ENCODE peak calls at places on chromosomes 5 and 9, in four cellular contexts. T is K562, F is kidney epithelial cell, K is cardiac fibroblast. Q is an unnamed sample.
A peak's percentile ranks its signal among the peaks of the same experiment; 100 is the strongest.

GRCh38 chr9:113343732-113344231 is 3.7 kb upstream of the WDR31 start:
- DNase-seq in T (peak; percentile 62), K (peak; percentile 94), F (no peak), Q (no peak)

GRCh38 chr9:4397917-4398316 is 92.4 kb upstream of the SLC1A1 start:
- DNase-seq in T (no peak), K (peak; percentile 27), F (no peak), Q (no peak)

GRCh38 chr9:129889936-129890717 is 54.9 kb downstream of the USP20 start:
- DNase-seq in F (no peak), K (no peak), T (no peak), Q (no peak)

GRCh38 chr9:88527626-88528025 is 7.4 kb upstream of the NXNL2 start:
- DNase-seq in F (no peak), K (no peak), T (no peak), Q (no peak)

GRCh38 chr9:4062966-4063365 is 236.9 kb downstream of the GLIS3 start:
- DNase-seq in K (peak; percentile 50), F (no peak), T (no peak), Q (no peak)

GRCh38 chr9:137745541-137745991 is 126.8 kb downstream of the EHMT1 start:
- DNase-seq in F (peak; percentile 38), K (no peak), T (peak; percentile 72), Q (no peak)

GRCh38 chr5:111950660-111951059 is 193.7 kb upstream of the NREP start:
- DNase-seq in T (no peak), F (no peak), K (no peak), Q (no peak)

GRCh38 chr9:108477538-108478006 is 378.2 kb downstream of the ACTL7B start:
- DNase-seq in K (peak; percentile 79), T (no peak), F (no peak), Q (peak; percentile 55)

GRCh38 chr5:91390268-91390667 is 7.2 kb upstream of the ARRDC3 start:
- DNase-seq in F (no peak), T (no peak), K (no peak), Q (no peak)

GRCh38 chr5:174626521-174626920 is 97.9 kb upstream of the MSX2 start:
- DNase-seq in K (no peak), T (no peak), F (no peak), Q (no peak)

GRCh38 chr9:38047301-38048251 is 21.5 kb downstream of the SHB start:
- DNase-seq in T (peak; percentile 71), K (peak; percentile 82), F (peak; percentile 94), Q (peak; percentile 83)

GRCh38 chr9:136975624-136976023 is 1.7 kb upstream of the PTGDS start:
- DNase-seq in T (peak; percentile 57), F (no peak), K (no peak), Q (no peak)

GRCh38 chr5:175202461-175203065 is 241.4 kb downstream of the DRD1 start:
- DNase-seq in K (no peak), T (no peak), F (peak; percentile 64), Q (peak; percentile 63)

GRCh38 chr9:34555002-34555348 is 32.2 kb upstream of the ENHO start:
- DNase-seq in T (no peak), F (no peak), K (no peak), Q (no peak)

GRCh38 chr9:99222416-99223280 is 566 bp downstream of the SEC61B start:
- DNase-seq in T (no peak), F (no peak), K (peak; percentile 11), Q (no peak)

GRCh38 chr5:107028938-107029337 is 641.8 kb downstream of the EFNA5 start:
- DNase-seq in F (no peak), K (no peak), T (no peak), Q (no peak)

GRCh38 chr5:103234239-103234975 is 24.2 kb upstream of the MACIR start:
- DNase-seq in F (no peak), K (peak; percentile 75), T (no peak), Q (no peak)

GRCh38 chr9:99105152-99106043 is 485 bp downstream of the TGFBR1 start:
- DNase-seq in K (peak; percentile 86), T (peak; percentile 81), F (no peak), Q (peak; percentile 68)

GRCh38 chr5:53616939-53617549 is 56.6 kb downstream of the NDUFS4 start:
- DNase-seq in F (no peak), K (peak; percentile 1), T (peak; percentile 9), Q (no peak)

DNA sequence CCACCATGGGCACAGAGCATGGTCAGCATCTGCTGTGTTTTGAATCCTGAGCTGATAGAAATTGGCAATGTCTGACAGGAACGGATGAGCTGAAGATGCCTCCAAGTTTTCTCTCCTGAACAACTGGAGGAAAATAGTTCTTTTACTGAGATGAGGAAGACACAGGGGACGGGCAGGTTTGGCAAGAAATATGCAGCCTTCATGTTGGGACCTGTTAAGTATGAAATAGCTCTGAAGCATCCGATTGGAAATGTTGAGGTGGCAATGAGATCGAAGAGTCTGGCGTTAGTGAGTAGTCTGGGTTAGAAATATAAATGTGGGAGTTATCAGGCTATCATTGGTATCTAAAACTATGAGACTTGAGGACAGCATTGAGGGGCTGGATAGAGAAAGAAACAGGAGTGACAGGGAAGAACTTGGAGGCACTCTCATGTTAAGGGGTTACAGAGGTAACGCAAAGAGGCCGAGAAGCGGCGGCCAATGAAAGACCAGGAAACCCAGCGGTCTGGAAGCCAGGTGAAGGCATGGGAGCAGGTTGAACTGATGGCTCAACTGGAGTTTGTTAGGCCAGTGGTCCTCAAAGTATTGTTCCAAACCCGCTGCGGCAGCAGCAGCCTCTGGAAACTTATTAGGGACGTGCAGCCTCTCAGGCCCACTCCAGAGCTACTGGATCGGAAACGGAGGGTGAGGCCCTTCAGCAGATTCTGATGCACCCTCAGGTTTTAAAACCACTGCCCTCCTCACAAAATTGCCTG is 1.0 kb upstream of the MAMDC2 start:
- DNase-seq in T (no peak), F (no peak), K (no peak), Q (no peak)
- H3K4me3 ChIP-seq in T (no peak overlapping the region), F (no peak overlapping the region), K (no peak overlapping the region), Q (no peak overlapping the region)

GRCh38 chr9:72150172-72150571 is 932 bp downstream of the GDA start:
- DNase-seq in K (no peak), T (no peak), F (no peak), Q (no peak)

GRCh38 chr9:72145093-72145492 is 4.1 kb upstream of the GDA start:
- DNase-seq in F (no peak), K (no peak), T (no peak), Q (no peak)

GRCh38 chr9:72149231-72149975 is at the start of gene GDA:
- DNase-seq in T (no peak), F (no peak), K (no peak), Q (no peak)

GRCh38 chr9:72145733-72146132 is 3.5 kb upstream of the GDA start:
- DNase-seq in T (no peak), K (no peak), F (no peak), Q (no peak)

GRCh38 chr9:72147676-72148075 is 1.6 kb upstream of the GDA start:
- DNase-seq in K (no peak), F (no peak), T (no peak), Q (no peak)
- H3K4me3 ChIP-seq in K (no peak overlapping the region), F (no peak overlapping the region), T (no peak overlapping the region), Q (no peak overlapping the region)

GRCh38 chr5:132820162-132820754 is 7.2 kb downstream of the SOWAHA start:
- DNase-seq in K (peak; percentile 94), F (peak; percentile 56), T (peak; percentile 91), Q (peak; percentile 88)
- H3K4me3 ChIP-seq in K (no peak overlapping the region), F (no peak overlapping the region), T (no peak overlapping the region), Q (no peak overlapping the region)

DNA sequence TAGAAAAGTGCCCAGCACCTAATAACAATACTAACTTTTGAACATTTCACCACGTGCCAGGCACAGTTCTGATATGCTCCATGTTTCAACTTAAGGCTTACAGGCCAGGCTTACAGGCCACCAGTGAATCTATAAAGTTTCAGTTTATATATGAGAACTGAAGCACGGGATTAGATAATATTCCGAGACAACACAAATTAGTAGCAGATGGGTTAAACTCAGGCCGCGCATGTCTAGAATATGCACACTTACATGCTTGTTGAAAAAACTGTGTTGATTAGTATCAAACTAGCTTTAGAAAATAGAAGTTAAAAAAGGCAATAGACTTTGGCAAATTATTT is 587.9 kb downstream of the MTRR start:
- DNase-seq in K (no peak), F (no peak), T (no peak), Q (no peak)
- H3K4me3 ChIP-seq in K (no peak overlapping the region), F (no peak overlapping the region), T (no peak overlapping the region), Q (peak overlapping the region; percentile 81)

GRCh38 chr9:36861528-36862205 is 172.4 kb downstream of the PAX5 start:
- DNase-seq in K (no peak), T (no peak), F (no peak), Q (no peak)

GRCh38 chr9:36854751-36855150 is 179.3 kb downstream of the PAX5 start:
- DNase-seq in K (no peak), F (no peak), T (no peak), Q (no peak)

GRCh38 chr9:36862206-36863145 is 171.6 kb downstream of the PAX5 start:
- DNase-seq in F (no peak), K (peak; percentile 54), T (peak; percentile 47), Q (peak; percentile 18)

GRCh38 chr9:36855443-36856315 is 178.4 kb downstream of the PAX5 start:
- DNase-seq in T (peak; percentile 53), F (no peak), K (no peak), Q (no peak)

DNA sequence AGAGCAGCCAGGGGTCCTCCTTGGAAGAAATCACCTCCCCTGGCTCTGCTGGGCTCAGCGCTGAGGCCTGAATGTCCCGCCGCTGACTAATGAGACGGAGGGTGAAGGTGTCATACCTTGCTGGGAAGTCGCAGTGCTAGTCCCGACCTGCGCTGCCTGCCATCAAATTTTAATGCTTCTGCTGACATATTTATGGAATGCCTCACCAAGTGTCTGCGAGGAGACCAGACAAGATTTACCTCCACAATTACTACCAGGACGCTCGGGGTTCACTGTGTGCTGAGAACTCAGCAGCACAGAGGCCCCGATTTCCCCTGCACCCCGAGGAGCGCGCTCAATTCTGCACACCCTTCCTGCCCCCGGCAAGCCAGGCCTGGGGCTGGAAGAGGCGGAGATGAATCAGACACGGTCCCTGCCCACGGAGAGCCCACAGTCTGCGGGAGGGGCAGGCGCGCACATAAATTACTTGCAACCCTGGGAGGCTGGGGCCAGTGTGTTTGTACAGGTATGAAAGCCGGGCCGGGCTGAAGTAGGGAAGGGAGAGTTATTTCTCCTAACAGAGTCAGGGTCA is 175.2 kb downstream of the PAX5 start:
- DNase-seq in T (no peak), K (no peak), F (no peak), Q (no peak)
- H3K4me3 ChIP-seq in T (no peak overlapping the region), K (no peak overlapping the region), F (no peak overlapping the region), Q (no peak overlapping the region)

GRCh38 chr9:121939643-121940042 is 153.5 kb downstream of the TTLL11 start:
- DNase-seq in K (no peak), T (no peak), F (no peak), Q (no peak)
- H3K4me3 ChIP-seq in K (no peak overlapping the region), T (no peak overlapping the region), F (no peak overlapping the region), Q (no peak overlapping the region)

Q was measured in SJSA1.